ENCODE peak calls at places on chromosomes 6 and 20, in eight cellular contexts. One of them, this sample, is unnamed. For H3K4me1, the result is how much of the 10 kb centered on the place peaks cover.

GRCh38 chr6:56927538-56928453 is 27.1 kb upstream of the BEND6 start:
- DNase-seq in prostate gland: no peak
- DNase-seq in transverse colon: no peak
- DNase-seq in keratinocyte: no peak
- DNase-seq in heart right ventricle: no peak
- DNase-seq in H1: peak
- DNase-seq in foreskin keratinocyte: no peak
- DNase-seq in PC-3: peak
- DNase-seq in this sample: no peak

GRCh38 chr6:69584913-69585729 is 211.7 kb downstream of the LMBRD1 start:
- DNase-seq in prostate gland: no peak
- DNase-seq in transverse colon: no peak
- DNase-seq in keratinocyte: no peak
- DNase-seq in heart right ventricle: no peak
- DNase-seq in H1: no peak
- DNase-seq in foreskin keratinocyte: no peak
- DNase-seq in PC-3: no peak
- DNase-seq in this sample: no peak

GRCh38 chr6:154482858-154483257 is 27.6 kb downstream of the CNKSR3 start:
- DNase-seq in prostate gland: no peak
- DNase-seq in transverse colon: no peak
- DNase-seq in keratinocyte: no peak
- DNase-seq in heart right ventricle: no peak
- DNase-seq in H1: no peak
- DNase-seq in foreskin keratinocyte: no peak
- DNase-seq in PC-3: no peak
- DNase-seq in this sample: no peak

GRCh38 chr6:27422651-27423332 is 34.2 kb downstream of the ZNF391 start:
- DNase-seq in prostate gland: no peak
- DNase-seq in transverse colon: no peak
- DNase-seq in keratinocyte: no peak
- DNase-seq in heart right ventricle: no peak
- DNase-seq in H1: peak
- DNase-seq in foreskin keratinocyte: no peak
- DNase-seq in PC-3: no peak
- DNase-seq in this sample: no peak

GRCh38 chr6:27867941-27868705 is 44.1 kb downstream of the OR2B2 start:
- DNase-seq in prostate gland: no peak
- DNase-seq in transverse colon: no peak
- DNase-seq in keratinocyte: no peak
- DNase-seq in heart right ventricle: no peak
- DNase-seq in H1: peak
- DNase-seq in foreskin keratinocyte: peak
- DNase-seq in PC-3: no peak
- DNase-seq in this sample: no peak

GRCh38 chr20:62363920-62364851 is 2.9 kb downstream of the LAMA5 start:
- DNase-seq in prostate gland: peak
- DNase-seq in transverse colon: peak
- DNase-seq in keratinocyte: no peak
- DNase-seq in heart right ventricle: peak
- DNase-seq in H1: peak
- DNase-seq in foreskin keratinocyte: no peak
- DNase-seq in PC-3: no peak
- DNase-seq in this sample: no peak

GRCh38 chr6:91045152-91045551 is 458.3 kb upstream of the MAP3K7 start:
- DNase-seq in prostate gland: no peak
- DNase-seq in transverse colon: no peak
- DNase-seq in keratinocyte: no peak
- DNase-seq in heart right ventricle: no peak
- DNase-seq in H1: no peak
- DNase-seq in foreskin keratinocyte: no peak
- DNase-seq in PC-3: no peak
- DNase-seq in this sample: no peak

GRCh38 chr20:19682249-19682648 is 75.8 kb upstream of the RIN2 start:
- DNase-seq in prostate gland: no peak
- DNase-seq in transverse colon: no peak
- DNase-seq in keratinocyte: no peak
- DNase-seq in heart right ventricle: no peak
- DNase-seq in H1: no peak
- DNase-seq in foreskin keratinocyte: no peak
- DNase-seq in PC-3: no peak
- DNase-seq in this sample: no peak

GRCh38 chr6:6758915-6759654 is 170.6 kb downstream of the LY86 start:
- DNase-seq in prostate gland: no peak
- DNase-seq in transverse colon: peak
- DNase-seq in keratinocyte: no peak
- DNase-seq in heart right ventricle: no peak
- DNase-seq in H1: peak
- DNase-seq in foreskin keratinocyte: peak
- DNase-seq in PC-3: peak
- DNase-seq in this sample: no peak

GRCh38 chr6:83096791-83097190 is 29.3 kb downstream of the DOP1A start:
- DNase-seq in prostate gland: no peak
- DNase-seq in transverse colon: no peak
- DNase-seq in keratinocyte: no peak
- DNase-seq in heart right ventricle: no peak
- DNase-seq in H1: no peak
- DNase-seq in foreskin keratinocyte: peak
- DNase-seq in PC-3: no peak
- DNase-seq in this sample: no peak

GRCh38 chr20:18188446-18188845 is 50.8 kb downstream of the KAT14 start:
- DNase-seq in prostate gland: no peak
- DNase-seq in transverse colon: no peak
- DNase-seq in keratinocyte: no peak
- DNase-seq in heart right ventricle: no peak
- DNase-seq in H1: no peak
- DNase-seq in foreskin keratinocyte: no peak
- DNase-seq in PC-3: no peak
- DNase-seq in this sample: no peak

GRCh38 chr20:62742550-62742949 is 33.9 kb downstream of the NTSR1 start:
- DNase-seq in prostate gland: no peak
- DNase-seq in transverse colon: peak
- DNase-seq in keratinocyte: no peak
- DNase-seq in heart right ventricle: no peak
- DNase-seq in H1: no peak
- DNase-seq in foreskin keratinocyte: no peak
- DNase-seq in PC-3: no peak
- DNase-seq in this sample: no peak

GRCh38 chr6:113936093-113936934 is 34.6 kb downstream of the HDAC2 start:
- DNase-seq in prostate gland: peak
- DNase-seq in transverse colon: no peak
- DNase-seq in keratinocyte: peak
- DNase-seq in heart right ventricle: no peak
- DNase-seq in H1: no peak
- DNase-seq in foreskin keratinocyte: peak
- DNase-seq in PC-3: peak
- DNase-seq in this sample: peak

GRCh38 chr6:119112856-119113530 is 34.5 kb upstream of the FAM184A start:
- DNase-seq in prostate gland: no peak
- DNase-seq in transverse colon: no peak
- DNase-seq in keratinocyte: no peak
- DNase-seq in heart right ventricle: no peak
- DNase-seq in H1: no peak
- DNase-seq in foreskin keratinocyte: no peak
- DNase-seq in PC-3: no peak
- DNase-seq in this sample: no peak

GRCh38 chr6:71908162-71908765 is 21.9 kb downstream of the RIMS1 start:
- DNase-seq in prostate gland: no peak
- DNase-seq in transverse colon: no peak
- DNase-seq in keratinocyte: no peak
- DNase-seq in heart right ventricle: no peak
- DNase-seq in H1: no peak
- DNase-seq in foreskin keratinocyte: no peak
- DNase-seq in PC-3: no peak
- DNase-seq in this sample: no peak

DNA sequence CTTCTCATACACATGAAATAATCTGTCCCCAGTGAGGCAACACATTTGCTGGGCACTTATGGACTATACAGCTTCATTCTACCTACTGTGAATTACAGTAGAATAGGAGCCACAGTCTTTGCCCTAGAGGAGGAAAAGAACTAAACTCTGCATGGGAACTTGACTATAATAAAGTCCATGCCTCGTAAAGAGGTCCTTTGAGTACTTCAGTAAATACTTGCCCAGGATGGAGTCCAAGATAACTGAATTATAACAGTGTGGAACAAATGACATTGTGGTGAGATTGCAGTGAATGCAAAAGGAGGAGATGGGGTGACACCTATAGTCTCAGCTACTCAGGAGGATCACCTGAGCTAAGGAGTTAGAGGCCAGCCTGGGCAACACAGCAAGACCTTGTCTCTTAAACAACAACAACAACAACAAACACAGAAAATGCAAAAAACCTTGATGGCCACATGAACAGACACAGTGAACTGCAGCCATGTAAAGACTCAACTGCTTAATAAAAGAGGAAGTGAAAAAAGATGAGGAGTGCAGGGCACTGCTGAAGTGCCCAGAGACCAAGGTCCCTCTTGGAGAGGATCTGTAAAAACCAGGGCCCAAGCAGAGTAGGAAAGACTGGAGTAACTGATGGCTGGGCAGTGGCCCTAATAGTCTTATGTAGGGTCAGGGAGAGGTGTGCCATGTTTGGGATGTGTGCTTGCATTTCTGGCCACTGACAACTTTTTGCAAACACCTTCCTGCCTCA is 3.7 kb downstream of the MRPS18A start:
- DNase-seq in prostate gland: peak
- DNase-seq in transverse colon: no peak
- DNase-seq in keratinocyte: no peak
- DNase-seq in heart right ventricle: no peak
- DNase-seq in H1: no peak
- DNase-seq in foreskin keratinocyte: no peak
- DNase-seq in PC-3: no peak
- DNase-seq in this sample: no peak
- H3K4me1 ChIP-seq in prostate gland: under half
- H3K4me1 ChIP-seq in transverse colon: half or more
- H3K4me1 ChIP-seq in keratinocyte: under half
- H3K4me1 ChIP-seq in heart right ventricle: under half
- H3K4me1 ChIP-seq in H1: under half
- H3K4me1 ChIP-seq in foreskin keratinocyte: under half
- H3K4me1 ChIP-seq in PC-3: under half
- H3K4me1 ChIP-seq in this sample: under half

GRCh38 chr6:41021832-41022231 is 17.2 kb downstream of the UNC5CL start:
- DNase-seq in prostate gland: no peak
- DNase-seq in transverse colon: no peak
- DNase-seq in keratinocyte: no peak
- DNase-seq in heart right ventricle: no peak
- DNase-seq in H1: no peak
- DNase-seq in foreskin keratinocyte: peak
- DNase-seq in PC-3: peak
- DNase-seq in this sample: no peak
- TF ChIP-seq CTCF in prostate gland: no peak
- TF ChIP-seq CTCF in transverse colon: no peak
- TF ChIP-seq CTCF in keratinocyte: peak
- TF ChIP-seq CTCF in heart right ventricle: peak
- TF ChIP-seq CTCF in H1: peak
- TF ChIP-seq CTCF in foreskin keratinocyte: peak
- TF ChIP-seq CTCF in PC-3: peak
- TF ChIP-seq CTCF in this sample: peak

GRCh38 chr20:44640522-44640921 is 11.0 kb downstream of the ADA start:
- DNase-seq in prostate gland: no peak
- DNase-seq in transverse colon: no peak
- DNase-seq in keratinocyte: no peak
- DNase-seq in heart right ventricle: no peak
- DNase-seq in H1: no peak
- DNase-seq in foreskin keratinocyte: no peak
- DNase-seq in PC-3: no peak
- DNase-seq in this sample: no peak

GRCh38 chr20:44642203-44643153 is 9.0 kb downstream of the ADA start:
- DNase-seq in prostate gland: peak
- DNase-seq in transverse colon: peak
- DNase-seq in keratinocyte: no peak
- DNase-seq in heart right ventricle: peak
- DNase-seq in H1: peak
- DNase-seq in foreskin keratinocyte: peak
- DNase-seq in PC-3: peak
- DNase-seq in this sample: no peak

GRCh38 chr20:44643596-44644383 is 7.7 kb downstream of the ADA start:
- DNase-seq in prostate gland: no peak
- DNase-seq in transverse colon: peak
- DNase-seq in keratinocyte: peak
- DNase-seq in heart right ventricle: peak
- DNase-seq in H1: peak
- DNase-seq in foreskin keratinocyte: peak
- DNase-seq in PC-3: peak
- DNase-seq in this sample: peak

GRCh38 chr20:44643154-44643519 is 8.4 kb downstream of the ADA start:
- DNase-seq in prostate gland: no peak
- DNase-seq in transverse colon: no peak
- DNase-seq in keratinocyte: no peak
- DNase-seq in heart right ventricle: no peak
- DNase-seq in H1: no peak
- DNase-seq in foreskin keratinocyte: no peak
- DNase-seq in PC-3: no peak
- DNase-seq in this sample: no peak

DNA sequence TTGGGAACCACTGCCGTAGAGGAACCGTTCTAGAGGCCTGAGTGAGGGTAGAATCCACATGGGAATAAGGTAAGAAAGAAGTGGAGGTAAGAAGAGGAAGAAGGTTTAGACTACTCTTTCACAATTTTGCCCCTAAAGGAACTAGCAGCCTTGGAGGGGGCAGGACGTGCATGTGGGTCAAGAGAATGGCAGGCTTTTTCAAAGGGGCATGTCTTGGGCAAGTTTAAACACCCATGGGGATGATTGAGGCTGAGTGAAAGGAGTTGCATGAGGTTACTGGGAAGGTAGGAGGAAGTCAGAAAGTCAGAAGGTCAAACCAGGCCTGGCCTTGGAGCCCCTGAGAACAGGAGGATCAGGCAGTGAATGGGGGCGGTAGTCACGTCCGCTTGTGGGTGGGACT is 10.2 kb downstream of the ADA start:
- DNase-seq in prostate gland: no peak
- DNase-seq in transverse colon: no peak
- DNase-seq in keratinocyte: no peak
- DNase-seq in heart right ventricle: no peak
- DNase-seq in H1: no peak
- DNase-seq in foreskin keratinocyte: peak
- DNase-seq in PC-3: no peak
- DNase-seq in this sample: no peak
- H3K4me1 ChIP-seq in prostate gland: under half
- H3K4me1 ChIP-seq in transverse colon: under half
- H3K4me1 ChIP-seq in keratinocyte: under half
- H3K4me1 ChIP-seq in heart right ventricle: half or more
- H3K4me1 ChIP-seq in H1: under half
- H3K4me1 ChIP-seq in foreskin keratinocyte: under half
- H3K4me1 ChIP-seq in PC-3: under half
- H3K4me1 ChIP-seq in this sample: under half

GRCh38 chr6:61887425-61887824 is 398.6 kb downstream of the KHDRBS2 start:
- DNase-seq in prostate gland: no peak
- DNase-seq in transverse colon: no peak
- DNase-seq in keratinocyte: no peak
- DNase-seq in heart right ventricle: no peak
- DNase-seq in H1: no peak
- DNase-seq in foreskin keratinocyte: no peak
- DNase-seq in PC-3: no peak
- DNase-seq in this sample: no peak

GRCh38 chr6:61886608-61887259 is 399.3 kb downstream of the KHDRBS2 start:
- DNase-seq in prostate gland: no peak
- DNase-seq in transverse colon: no peak
- DNase-seq in keratinocyte: no peak
- DNase-seq in heart right ventricle: no peak
- DNase-seq in H1: no peak
- DNase-seq in foreskin keratinocyte: no peak
- DNase-seq in PC-3: peak
- DNase-seq in this sample: no peak
- TF ChIP-seq CTCF in prostate gland: no peak
- TF ChIP-seq CTCF in transverse colon: no peak
- TF ChIP-seq CTCF in keratinocyte: no peak
- TF ChIP-seq CTCF in heart right ventricle: no peak
- TF ChIP-seq CTCF in H1: peak
- TF ChIP-seq CTCF in foreskin keratinocyte: peak
- TF ChIP-seq CTCF in PC-3: peak
- TF ChIP-seq CTCF in this sample: peak